ENCODE peak calls at places on chromosomes 11 and 22, in seven cellular contexts. V is naive thymus-derived CD4-positive, alpha-beta T cell; M is psoas muscle; N is DND-41; S is sigmoid colon; P is MM.1S; W is neural progenitor cell. A is an unnamed sample. For H3K4me1 and H3K9me3, the result is how much of the 10 kb centered on the place peaks cover.

GRCh38 chr22:42069801-42070516 is 653 bp downstream of the NAGA start:
- DNase-seq in V (no peak), M (no peak), N (no peak), S (no peak), P (no peak), W (no peak), A (peak)

GRCh38 chr11:16607675-16608644 is 130.5 kb upstream of the C11orf58 start:
- DNase-seq in V (no peak), M (peak), N (no peak), S (peak), P (no peak), W (peak), A (no peak)

GRCh38 chr11:130037881-130038601 is 31.7 kb upstream of the APLP2 start:
- DNase-seq in V (no peak), M (no peak), N (no peak), S (no peak), P (no peak), W (peak), A (peak)

GRCh38 chr11:17217395-17217794 is 9.6 kb upstream of the PIK3C2A start:
- DNase-seq in V (no peak), M (no peak), N (no peak), S (no peak), P (no peak), W (no peak), A (no peak)

GRCh38 chr22:44166877-44167276 is 13.8 kb upstream of the PARVG start:
- DNase-seq in V (no peak), M (peak), N (no peak), S (no peak), P (no peak), W (no peak), A (no peak)

GRCh38 chr22:40637181-40638150 is 947 bp upstream of the MRTFA start:
- DNase-seq in V (no peak), M (peak), N (peak), S (peak), P (peak), W (no peak), A (peak)

GRCh38 chr11:110373061-110373702 is 56.6 kb upstream of the FDX1 start:
- DNase-seq in V (no peak), M (no peak), N (no peak), S (no peak), P (peak), W (no peak), A (no peak)

GRCh38 chr11:44600739-44601416 is 35.4 kb downstream of the CD82 start:
- DNase-seq in V (no peak), M (no peak), N (no peak), S (no peak), P (no peak), W (no peak), A (peak)

GRCh38 chr22:40247976-40248375 is 70.3 kb downstream of the TNRC6B start:
- DNase-seq in V (peak), M (no peak), N (peak), S (no peak), P (no peak), W (no peak), A (no peak)

DNA sequence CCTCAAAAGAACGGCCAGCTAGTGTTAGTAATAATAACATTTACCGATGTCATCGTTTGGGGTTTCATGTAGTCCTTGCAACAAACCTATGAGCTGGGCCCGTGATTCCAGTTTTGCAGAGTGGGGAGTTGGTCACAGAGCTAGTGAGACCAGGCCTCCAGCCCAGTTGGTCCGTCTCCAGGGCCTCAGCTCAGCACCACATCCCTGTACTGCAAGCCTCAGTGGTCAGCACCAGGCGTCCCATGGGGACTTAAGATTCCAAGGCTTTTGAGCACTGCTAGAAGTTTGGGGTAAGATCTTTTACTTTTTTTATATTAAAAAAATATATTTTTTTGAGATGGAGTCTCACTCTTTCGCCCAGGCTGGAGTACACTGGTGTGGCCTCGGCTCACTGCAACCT is 1.1 kb upstream of the TSGA10IP start:
- DNase-seq in V (no peak), M (no peak), N (no peak), S (no peak), P (no peak), W (no peak), A (no peak)
- H3K4me1 ChIP-seq in V (under half), M (under half), N (under half), S (under half), P (under half), W (under half), A (under half)

GRCh38 chr22:30984317-30984716 is 15.3 kb downstream of the TUG1 start:
- DNase-seq in V (no peak), M (no peak), N (no peak), S (no peak), P (no peak), W (no peak), A (no peak)
- H3K9me3 ChIP-seq in V (under half), M (under half), N (under half), S (under half), P (under half), W (under half), A (under half)

DNA sequence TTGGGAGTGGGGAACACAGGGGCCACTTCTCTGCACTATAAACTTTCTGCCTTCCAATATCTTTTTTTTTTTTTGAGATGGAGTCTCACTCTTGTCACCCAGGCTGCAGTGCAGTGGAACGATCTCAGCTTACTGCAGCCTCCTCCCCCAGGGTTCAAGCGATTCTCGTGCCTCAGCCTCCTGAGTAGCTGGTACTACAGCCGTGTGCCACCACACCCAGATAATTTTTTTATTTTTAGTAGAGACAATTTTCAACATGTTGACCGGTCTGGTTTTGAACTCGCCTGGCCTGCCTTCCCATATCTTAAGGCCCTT is 1.7 kb downstream of the SLC3A2 start:
- DNase-seq in V (no peak), M (no peak), N (no peak), S (no peak), P (no peak), W (no peak), A (no peak)
- H3K4me1 ChIP-seq in V (under half), M (under half), N (half or more), S (half or more), P (under half), W (under half), A (under half)

DNA sequence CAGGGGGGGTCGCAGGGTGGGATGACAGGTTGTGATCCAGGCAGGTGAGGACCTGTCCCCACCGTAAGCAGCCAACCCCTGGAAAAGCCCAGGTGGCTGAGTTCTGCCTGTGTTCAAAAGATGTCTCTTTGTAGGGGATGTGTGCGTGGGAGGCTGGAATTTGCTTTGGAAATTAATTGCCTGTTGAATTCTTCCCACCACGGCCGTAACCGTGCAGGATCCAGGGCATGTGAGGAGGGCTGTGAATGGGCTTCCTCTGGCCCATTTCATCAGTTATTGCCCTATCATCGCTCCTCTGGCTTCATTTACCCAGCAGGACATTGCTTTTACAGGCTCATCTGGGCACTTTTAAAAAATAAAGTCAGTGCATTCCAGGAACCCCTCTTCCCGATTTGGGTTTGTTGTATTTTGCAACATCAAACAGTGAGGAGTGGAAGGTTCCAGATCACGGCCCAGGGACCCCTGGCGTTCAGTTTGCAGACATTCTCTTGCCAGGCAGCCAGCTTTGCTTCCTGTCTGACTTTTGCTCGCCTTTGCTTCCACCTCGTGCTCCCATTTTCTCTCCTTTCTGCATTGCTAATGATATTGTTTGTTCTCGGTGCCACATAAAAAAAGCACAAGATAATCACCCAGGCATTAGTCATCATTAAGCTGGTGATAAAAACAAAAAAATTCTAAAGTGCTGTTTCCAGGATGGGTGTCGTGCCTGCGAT is 1306.6 kb downstream of the BRD1 start:
- DNase-seq in V (no peak), M (no peak), N (no peak), S (no peak), P (no peak), W (no peak), A (peak)
- H3K9me3 ChIP-seq in V (under half), M (under half), N (under half), S (under half), P (under half), W (under half), A (under half)